ENCODE peak calls at places on chromosomes 3 and 15, in eight cellular contexts. One of them, this sample, is unnamed.

GRCh38 chr3:179660872-179661271 is 8.0 kb downstream of the USP13 start:
- DNase-seq in choroid plexus epithelial cell: no peak
- DNase-seq in B cell: no peak
- DNase-seq in OCI-LY7: no peak
- DNase-seq in AG10803: peak
- DNase-seq in endothelial cell: no peak
- DNase-seq in GM23338: no peak
- DNase-seq in RWPE1: no peak
- DNase-seq in this sample: no peak

GRCh38 chr15:60379466-60380274 is 18.1 kb downstream of the ANXA2 start:
- DNase-seq in endothelial cell: no peak
- DNase-seq in GM23338: peak
- DNase-seq in RWPE1: peak
- DNase-seq in B cell: no peak
- DNase-seq in AG10803: peak
- DNase-seq in choroid plexus epithelial cell: peak
- DNase-seq in OCI-LY7: no peak
- DNase-seq in this sample: no peak

GRCh38 chr3:72938471-72939265 is 50.8 kb downstream of the GXYLT2 start:
- DNase-seq in choroid plexus epithelial cell: peak
- DNase-seq in OCI-LY7: peak
- DNase-seq in RWPE1: peak
- DNase-seq in endothelial cell: peak
- DNase-seq in B cell: peak
- DNase-seq in GM23338: peak
- DNase-seq in AG10803: peak
- DNase-seq in this sample: no peak

GRCh38 chr3:55322649-55323048 is 164.5 kb downstream of the WNT5A start:
- DNase-seq in endothelial cell: no peak
- DNase-seq in GM23338: no peak
- DNase-seq in B cell: no peak
- DNase-seq in RWPE1: no peak
- DNase-seq in choroid plexus epithelial cell: no peak
- DNase-seq in OCI-LY7: no peak
- DNase-seq in AG10803: peak
- DNase-seq in this sample: no peak

GRCh38 chr3:179189764-179190163 is 41.6 kb downstream of the PIK3CA start:
- DNase-seq in RWPE1: no peak
- DNase-seq in B cell: no peak
- DNase-seq in choroid plexus epithelial cell: peak
- DNase-seq in GM23338: no peak
- DNase-seq in endothelial cell: no peak
- DNase-seq in OCI-LY7: no peak
- DNase-seq in AG10803: peak
- DNase-seq in this sample: no peak

GRCh38 chr3:107431298-107432012 is 54.2 kb downstream of the CCDC54 start:
- DNase-seq in endothelial cell: peak
- DNase-seq in RWPE1: peak
- DNase-seq in choroid plexus epithelial cell: peak
- DNase-seq in AG10803: peak
- DNase-seq in OCI-LY7: peak
- DNase-seq in B cell: peak
- DNase-seq in GM23338: peak
- DNase-seq in this sample: peak

GRCh38 chr15:89852342-89853005 is 37.8 kb upstream of the ANPEP start:
- DNase-seq in OCI-LY7: no peak
- DNase-seq in AG10803: no peak
- DNase-seq in RWPE1: no peak
- DNase-seq in endothelial cell: no peak
- DNase-seq in GM23338: no peak
- DNase-seq in B cell: no peak
- DNase-seq in choroid plexus epithelial cell: no peak
- DNase-seq in this sample: no peak

GRCh38 chr3:108178676-108179075 is 43.5 kb downstream of the IFT57 start:
- DNase-seq in OCI-LY7: no peak
- DNase-seq in RWPE1: no peak
- DNase-seq in endothelial cell: no peak
- DNase-seq in B cell: no peak
- DNase-seq in GM23338: no peak
- DNase-seq in AG10803: peak
- DNase-seq in choroid plexus epithelial cell: peak
- DNase-seq in this sample: no peak

GRCh38 chr3:31081031-31081662 is 186.7 kb upstream of the GADL1 start:
- DNase-seq in GM23338: no peak
- DNase-seq in choroid plexus epithelial cell: no peak
- DNase-seq in RWPE1: no peak
- DNase-seq in OCI-LY7: no peak
- DNase-seq in AG10803: no peak
- DNase-seq in endothelial cell: no peak
- DNase-seq in B cell: no peak
- DNase-seq in this sample: no peak

GRCh38 chr3:186609247-186609868 is 3.5 kb upstream of the AHSG start:
- DNase-seq in B cell: no peak
- DNase-seq in RWPE1: peak
- DNase-seq in OCI-LY7: peak
- DNase-seq in AG10803: peak
- DNase-seq in GM23338: peak
- DNase-seq in endothelial cell: no peak
- DNase-seq in choroid plexus epithelial cell: peak
- DNase-seq in this sample: no peak

GRCh38 chr3:36893137-36893557 is 51.7 kb downstream of the TRANK1 start:
- DNase-seq in choroid plexus epithelial cell: peak
- DNase-seq in OCI-LY7: peak
- DNase-seq in GM23338: peak
- DNase-seq in AG10803: peak
- DNase-seq in RWPE1: no peak
- DNase-seq in B cell: peak
- DNase-seq in endothelial cell: no peak
- DNase-seq in this sample: no peak

GRCh38 chr3:16480861-16481569 is 32.5 kb downstream of the RFTN1 start:
- DNase-seq in B cell: no peak
- DNase-seq in endothelial cell: no peak
- DNase-seq in GM23338: peak
- DNase-seq in RWPE1: no peak
- DNase-seq in choroid plexus epithelial cell: peak
- DNase-seq in AG10803: peak
- DNase-seq in OCI-LY7: peak
- DNase-seq in this sample: no peak

GRCh38 chr15:95325763-95326688 is 1004.5 kb upstream of the NR2F2 start:
- DNase-seq in B cell: no peak
- DNase-seq in OCI-LY7: no peak
- DNase-seq in RWPE1: no peak
- DNase-seq in AG10803: no peak
- DNase-seq in GM23338: no peak
- DNase-seq in endothelial cell: no peak
- DNase-seq in choroid plexus epithelial cell: peak
- DNase-seq in this sample: no peak

GRCh38 chr3:126750760-126751129 is 46.7 kb downstream of the CHCHD6 start:
- DNase-seq in AG10803: no peak
- DNase-seq in GM23338: peak
- DNase-seq in endothelial cell: no peak
- DNase-seq in choroid plexus epithelial cell: peak
- DNase-seq in B cell: no peak
- DNase-seq in OCI-LY7: no peak
- DNase-seq in RWPE1: no peak
- DNase-seq in this sample: no peak

GRCh38 chr3:122030381-122031122 is 8.5 kb upstream of the ILDR1 start:
- DNase-seq in choroid plexus epithelial cell: peak
- DNase-seq in OCI-LY7: no peak
- DNase-seq in RWPE1: no peak
- DNase-seq in endothelial cell: no peak
- DNase-seq in B cell: no peak
- DNase-seq in AG10803: peak
- DNase-seq in GM23338: no peak
- DNase-seq in this sample: no peak

GRCh38 chr15:38844683-38845195 is 280.1 kb upstream of the RASGRP1 start:
- DNase-seq in endothelial cell: no peak
- DNase-seq in choroid plexus epithelial cell: no peak
- DNase-seq in RWPE1: no peak
- DNase-seq in AG10803: peak
- DNase-seq in GM23338: no peak
- DNase-seq in B cell: no peak
- DNase-seq in OCI-LY7: no peak
- DNase-seq in this sample: no peak

GRCh38 chr15:74793135-74794028 is 11.5 kb downstream of the CSK start:
- DNase-seq in endothelial cell: no peak
- DNase-seq in B cell: peak
- DNase-seq in OCI-LY7: peak
- DNase-seq in AG10803: no peak
- DNase-seq in GM23338: peak
- DNase-seq in RWPE1: no peak
- DNase-seq in choroid plexus epithelial cell: peak
- DNase-seq in this sample: no peak

GRCh38 chr15:60395276-60396011 is 2.3 kb downstream of the ANXA2 start:
- DNase-seq in AG10803: peak
- DNase-seq in B cell: no peak
- DNase-seq in endothelial cell: no peak
- DNase-seq in OCI-LY7: no peak
- DNase-seq in RWPE1: no peak
- DNase-seq in GM23338: no peak
- DNase-seq in choroid plexus epithelial cell: peak
- DNase-seq in this sample: no peak

GRCh38 chr3:120284702-120285507 is at the start of gene GPR156:
- DNase-seq in GM23338: peak
- DNase-seq in OCI-LY7: no peak
- DNase-seq in RWPE1: peak
- DNase-seq in choroid plexus epithelial cell: peak
- DNase-seq in endothelial cell: peak
- DNase-seq in AG10803: peak
- DNase-seq in B cell: no peak
- DNase-seq in this sample: peak

GRCh38 chr15:93045191-93045785 is 43.7 kb downstream of the RGMA start:
- DNase-seq in endothelial cell: no peak
- DNase-seq in OCI-LY7: no peak
- DNase-seq in AG10803: no peak
- DNase-seq in B cell: no peak
- DNase-seq in choroid plexus epithelial cell: no peak
- DNase-seq in GM23338: no peak
- DNase-seq in RWPE1: no peak
- DNase-seq in this sample: no peak

DNA sequence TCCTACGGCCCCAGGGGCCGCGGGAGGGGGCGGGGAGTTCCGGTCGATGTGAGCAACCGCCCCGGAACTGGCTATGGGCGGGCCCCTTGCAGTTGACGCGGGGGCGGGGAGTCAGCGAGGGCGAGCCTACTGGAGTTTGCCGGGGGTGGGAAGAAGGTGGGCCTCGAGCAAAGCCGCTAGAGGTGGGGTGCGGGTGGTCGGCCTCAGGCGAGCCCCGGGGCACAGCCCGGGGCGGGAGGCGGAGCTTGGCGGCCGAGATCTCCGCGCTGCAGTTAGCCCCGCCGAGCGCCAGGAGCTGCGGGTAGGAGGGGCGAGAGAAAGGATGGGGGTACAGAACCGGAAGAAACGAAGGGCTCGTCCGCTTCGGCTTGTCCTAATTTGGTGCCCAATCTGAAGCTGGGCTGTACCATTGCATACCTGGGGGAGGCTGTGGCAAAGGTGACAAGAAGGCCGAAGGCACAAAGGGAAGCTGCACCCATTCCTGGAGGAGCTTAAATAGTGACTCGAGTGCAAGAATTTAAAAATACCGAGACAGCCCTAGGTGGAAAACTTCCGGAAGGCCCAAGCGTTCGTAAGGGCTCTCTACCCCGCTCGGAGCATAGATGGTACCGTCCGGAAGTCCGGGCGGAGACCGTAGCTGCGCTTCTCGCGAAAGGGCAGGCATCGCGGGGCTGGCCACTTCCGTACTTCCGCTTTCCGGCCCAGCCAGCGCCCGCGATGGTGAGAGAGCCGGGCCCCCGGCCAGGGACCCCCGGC is at the start of the genes ARPC4 and TADA3:
- DNase-seq in GM23338: peak
- DNase-seq in choroid plexus epithelial cell: peak
- DNase-seq in endothelial cell: peak
- DNase-seq in AG10803: peak
- DNase-seq in OCI-LY7: peak
- DNase-seq in RWPE1: peak
- DNase-seq in B cell: peak
- DNase-seq in this sample: peak
- TF ChIP-seq CTCF in GM23338: no peak
- TF ChIP-seq CTCF in choroid plexus epithelial cell: no peak
- TF ChIP-seq CTCF in endothelial cell: no peak
- TF ChIP-seq CTCF in AG10803: no peak
- TF ChIP-seq CTCF in OCI-LY7: no peak
- TF ChIP-seq CTCF in RWPE1: no peak
- TF ChIP-seq CTCF in B cell: no peak
- TF ChIP-seq CTCF in this sample: no peak

GRCh38 chr15:49309889-49310288 is 113.2 kb upstream of the FGF7 start:
- DNase-seq in B cell: no peak
- DNase-seq in endothelial cell: no peak
- DNase-seq in AG10803: no peak
- DNase-seq in OCI-LY7: no peak
- DNase-seq in GM23338: no peak
- DNase-seq in RWPE1: no peak
- DNase-seq in choroid plexus epithelial cell: peak
- DNase-seq in this sample: no peak
- TF ChIP-seq CTCF in B cell: no peak
- TF ChIP-seq CTCF in endothelial cell: no peak
- TF ChIP-seq CTCF in AG10803: no peak
- TF ChIP-seq CTCF in OCI-LY7: no peak
- TF ChIP-seq CTCF in GM23338: no peak
- TF ChIP-seq CTCF in RWPE1: no peak
- TF ChIP-seq CTCF in choroid plexus epithelial cell: no peak
- TF ChIP-seq CTCF in this sample: no peak

DNA sequence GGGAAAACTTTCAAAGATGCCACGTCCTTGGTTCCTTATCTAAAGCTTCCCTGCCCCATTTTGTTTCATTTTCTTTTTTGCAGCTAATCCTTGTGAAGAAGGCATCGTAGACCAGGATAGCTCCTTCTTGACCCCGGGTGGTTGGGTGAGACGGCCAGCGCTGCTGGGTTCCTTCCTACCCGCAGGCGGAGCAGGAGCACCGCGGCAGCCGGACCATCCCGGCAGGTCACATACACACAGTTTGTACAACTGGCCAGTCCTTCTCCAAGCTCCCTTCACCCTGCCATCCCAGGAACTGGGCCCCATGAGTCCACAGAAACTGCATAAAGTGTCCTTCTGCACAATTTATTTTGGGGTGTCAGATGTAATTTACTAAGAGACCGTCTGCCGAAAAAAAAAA is 83.9 kb downstream of the MEGF11 start:
- DNase-seq in AG10803: no peak
- DNase-seq in RWPE1: no peak
- DNase-seq in OCI-LY7: no peak
- DNase-seq in GM23338: no peak
- DNase-seq in endothelial cell: no peak
- DNase-seq in B cell: no peak
- DNase-seq in choroid plexus epithelial cell: no peak
- DNase-seq in this sample: no peak
- TF ChIP-seq CTCF in AG10803: no peak
- TF ChIP-seq CTCF in RWPE1: no peak
- TF ChIP-seq CTCF in OCI-LY7: no peak
- TF ChIP-seq CTCF in GM23338: no peak
- TF ChIP-seq CTCF in endothelial cell: no peak
- TF ChIP-seq CTCF in B cell: no peak
- TF ChIP-seq CTCF in choroid plexus epithelial cell: no peak
- TF ChIP-seq CTCF in this sample: no peak

DNA sequence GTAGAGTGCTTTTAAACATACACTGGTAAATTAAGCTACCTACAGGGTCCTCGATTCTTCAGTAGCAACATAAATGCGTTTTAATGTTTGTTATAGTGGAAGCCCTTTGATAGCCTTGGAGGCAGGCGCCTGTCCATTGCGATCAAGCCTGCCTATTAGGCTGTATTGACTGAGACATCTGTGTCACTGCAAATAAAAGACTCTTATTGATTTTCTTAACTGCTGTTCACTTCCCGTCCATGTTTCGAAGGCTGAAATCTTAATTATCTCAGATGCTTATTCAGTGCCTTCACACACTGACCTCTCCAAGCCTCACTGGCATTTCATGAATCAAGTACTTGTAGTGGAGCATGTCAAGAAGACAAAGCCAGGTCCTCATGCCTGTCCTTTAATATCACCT is 51.1 kb downstream of the MAP2K5 start:
- DNase-seq in OCI-LY7: no peak
- DNase-seq in RWPE1: no peak
- DNase-seq in endothelial cell: no peak
- DNase-seq in B cell: no peak
- DNase-seq in GM23338: no peak
- DNase-seq in AG10803: no peak
- DNase-seq in choroid plexus epithelial cell: no peak
- DNase-seq in this sample: no peak
- TF ChIP-seq CTCF in OCI-LY7: no peak
- TF ChIP-seq CTCF in RWPE1: no peak
- TF ChIP-seq CTCF in endothelial cell: no peak
- TF ChIP-seq CTCF in B cell: no peak
- TF ChIP-seq CTCF in GM23338: no peak
- TF ChIP-seq CTCF in AG10803: no peak
- TF ChIP-seq CTCF in choroid plexus epithelial cell: no peak
- TF ChIP-seq CTCF in this sample: no peak

This sample was measured in mesothelial cell of epicardium.